ENCODE peak calls at places on chromosomes 3 and 15, in four cellular contexts. I, M, Q and E are unnamed samples.

GRCh38 chr15:68441045-68441743 is 9.2 kb upstream of the ITGA11 start:
- DNase-seq in I (no peak), M (no peak), Q (peak; percentile 44), E (peak; percentile 7)

GRCh38 chr3:193757457-193757856 is 164.4 kb downstream of the OPA1 start:
- DNase-seq in I (no peak), M (no peak), Q (no peak), E (no peak)

GRCh38 chr3:157493627-157494550 is 9.3 kb downstream of the VEPH1 start:
- DNase-seq in I (no peak), M (no peak), Q (peak; percentile 83), E (no peak)

GRCh38 chr3:150721285-150722130 is 17.8 kb upstream of the ERICH6 start:
- DNase-seq in I (no peak), M (no peak), Q (peak; percentile 77), E (no peak)

GRCh38 chr3:134312873-134313838 is 61.1 kb downstream of the AMOTL2 start:
- DNase-seq in I (peak; percentile 91), M (peak; percentile 87), Q (peak; percentile 89), E (no peak)

GRCh38 chr3:10518506-10519150 is 13.2 kb upstream of the ATP2B2 start:
- DNase-seq in I (peak; percentile 40), M (no peak), Q (peak; percentile 51), E (peak; percentile 47)

GRCh38 chr3:66276705-66277274 is 56.0 kb downstream of the SLC25A26 start:
- DNase-seq in I (peak; percentile 75), M (no peak), Q (peak; percentile 86), E (no peak)

GRCh38 chr15:64925335-64926330 is 13.9 kb downstream of the ANKDD1A start:
- DNase-seq in I (no peak), M (no peak), Q (no peak), E (no peak)

GRCh38 chr3:101940521-101940992 is 91.2 kb downstream of the NFKBIZ start:
- DNase-seq in I (peak; percentile 76), M (no peak), Q (peak; percentile 98), E (peak; percentile 77)

GRCh38 chr3:72245183-72245811 is 460.3 kb upstream of the PROK2 start:
- DNase-seq in I (peak; percentile 85), M (no peak), Q (peak; percentile 29), E (no peak)

GRCh38 chr3:190864002-190864401 is 1.5 kb upstream of the GMNC start:
- DNase-seq in I (no peak), M (no peak), Q (no peak), E (no peak)

GRCh38 chr3:187368765-187369450 is 723 bp downstream of the RTP4 start:
- DNase-seq in I (no peak), M (no peak), Q (peak; percentile 7), E (no peak)

GRCh38 chr3:124118397-124118796 is 126.5 kb upstream of the ROPN1 start:
- DNase-seq in I (no peak), M (no peak), Q (no peak), E (no peak)

GRCh38 chr3:76497636-76498035 is 542.3 kb upstream of the ROBO2 start:
- DNase-seq in I (no peak), M (no peak), Q (no peak), E (no peak)

GRCh38 chr15:20340931-20341661 is 200.5 kb downstream of the GOLGA6L6 start:
- DNase-seq in I (peak; percentile 92), M (peak; percentile 72), Q (peak; percentile 18), E (peak; percentile 100)

GRCh38 chr3:24562874-24563273 is 68.2 kb upstream of the THRB start:
- DNase-seq in I (no peak), M (no peak), Q (no peak), E (no peak)

GRCh38 chr3:114155370-114155821 is 23.5 kb downstream of the DRD3 start:
- DNase-seq in I (no peak), M (no peak), Q (peak; percentile 54), E (no peak)

GRCh38 chr15:58962662-58963565 is 24.5 kb upstream of the RNF111 start:
- DNase-seq in I (no peak), M (no peak), Q (no peak), E (no peak)

GRCh38 chr15:23049984-23050628 is 10.7 kb upstream of the TUBGCP5 start:
- DNase-seq in I (no peak), M (no peak), Q (no peak), E (no peak)

GRCh38 chr3:182886497-182886896 is 93.2 kb downstream of the ATP11B start:
- DNase-seq in I (no peak), M (no peak), Q (no peak), E (no peak)

GRCh38 chr3:123540285-123540684 is 44.6 kb downstream of the HACD2 start:
- DNase-seq in I (no peak), M (no peak), Q (no peak), E (no peak)

GRCh38 chr3:195794708-195795107 is 17.0 kb downstream of the MUC4 start:
- DNase-seq in I (peak; percentile 19), M (no peak), Q (no peak), E (no peak)

GRCh38 chr3:57556459-57557087 is 499 bp downstream of the PDE12 start:
- DNase-seq in I (peak; percentile 71), M (peak; percentile 65), Q (peak; percentile 43), E (peak; percentile 62)

GRCh38 chr15:60528530-60528929 is 49.6 kb upstream of the ICE2 start:
- DNase-seq in I (no peak), M (no peak), Q (no peak), E (no peak)

GRCh38 chr3:115912372-115912771 is 289.1 kb downstream of the GAP43 start:
- DNase-seq in I (no peak), M (no peak), Q (peak; percentile 43), E (no peak)

GRCh38 chr3:52055537-52056351 is 627 bp downstream of the DUSP7 start:
- DNase-seq in I (peak; percentile 75), M (peak; percentile 69), Q (peak; percentile 59), E (no peak)

GRCh38 chr3:52052831-52053306 is 3.5 kb downstream of the DUSP7 start:
- DNase-seq in I (peak; percentile 94), M (peak; percentile 89), Q (peak; percentile 85), E (peak; percentile 85)

GRCh38 chr3:52051444-52051843 is 4.9 kb downstream of the DUSP7 start:
- DNase-seq in I (no peak), M (no peak), Q (no peak), E (no peak)

GRCh38 chr3:52054689-52055511 is 1.5 kb downstream of the DUSP7 start:
- DNase-seq in I (no peak), M (no peak), Q (no peak), E (no peak)

GRCh38 chr3:52053307-52054304 is 2.8 kb downstream of the DUSP7 start:
- DNase-seq in I (no peak), M (no peak), Q (peak; percentile 36), E (peak; percentile 98)
- TF ChIP-seq CTCF in I (no peak), M (peak; percentile 33), Q (peak; percentile 31), E (peak; percentile 77)

GRCh38 chr15:44275431-44275830 is 13.1 kb upstream of the GOLM2 start:
- DNase-seq in I (no peak), M (no peak), Q (no peak), E (no peak)
- H3K4me1 ChIP-seq in I (no peaks in the 10 kb centered on the region), M (no peaks in the 10 kb centered on the region), Q (no peaks in the 10 kb centered on the region), E (no peaks in the 10 kb centered on the region)

DNA sequence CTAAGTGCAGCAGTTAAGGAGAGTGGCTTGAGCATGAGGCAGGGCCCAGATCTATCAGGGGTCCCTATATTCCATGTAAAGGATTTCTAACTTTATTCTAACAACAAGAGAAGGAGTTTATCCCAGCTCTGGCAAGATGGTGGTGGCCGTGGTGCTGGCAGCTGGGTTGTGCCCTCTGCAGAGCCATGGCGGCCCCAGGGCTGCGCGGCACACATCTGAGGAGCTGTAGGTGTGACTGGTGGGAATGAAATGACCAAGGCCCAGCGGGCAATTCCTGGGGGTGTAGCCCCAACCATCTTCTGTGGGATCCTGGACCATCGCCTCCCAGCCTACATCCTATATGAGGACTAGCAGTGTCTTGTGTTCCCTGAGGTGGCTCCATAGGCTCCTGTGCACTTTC is 263.5 kb downstream of the CNTN4 start:
- DNase-seq in I (no peak), M (no peak), Q (no peak), E (no peak)
- H3K9me3 ChIP-seq in I (no peaks in the 10 kb centered on the region), M (no peaks in the 10 kb centered on the region), Q (no peaks in the 10 kb centered on the region), E (peaks cover 2% of the 10 kb centered on the region)

DNA sequence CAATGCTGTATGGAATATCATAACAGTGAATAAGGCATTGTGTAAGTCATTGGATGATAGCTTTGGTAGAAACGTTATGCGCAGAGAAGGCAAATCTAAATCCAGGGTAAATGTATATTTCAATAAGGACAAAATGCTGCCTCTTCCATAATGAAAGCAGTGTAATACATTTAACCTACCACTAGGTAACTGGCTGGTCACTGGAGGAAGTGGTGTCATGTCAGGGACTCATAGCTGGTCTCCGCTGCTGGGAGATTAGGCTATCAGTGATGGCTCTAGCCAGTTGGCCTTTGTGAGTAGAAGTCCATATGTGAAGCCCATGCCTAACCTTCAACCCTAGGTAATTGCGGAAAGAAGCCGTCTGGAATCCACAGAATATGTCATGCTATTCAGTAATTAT is 140.9 kb downstream of the NLGN1 start:
- DNase-seq in I (no peak), M (no peak), Q (no peak), E (no peak)
- TF ChIP-seq CTCF in I (no peak), M (no peak), Q (no peak), E (no peak)

GRCh38 chr15:77497942-77498361 is 77.3 kb downstream of the HMG20A start:
- DNase-seq in I (no peak), M (no peak), Q (peak; percentile 31), E (no peak)
- H3K4me1 ChIP-seq in I (no peaks in the 10 kb centered on the region), M (no peaks in the 10 kb centered on the region), Q (peaks cover 28% of the 10 kb centered on the region), E (peaks cover 10% of the 10 kb centered on the region)

DNA sequence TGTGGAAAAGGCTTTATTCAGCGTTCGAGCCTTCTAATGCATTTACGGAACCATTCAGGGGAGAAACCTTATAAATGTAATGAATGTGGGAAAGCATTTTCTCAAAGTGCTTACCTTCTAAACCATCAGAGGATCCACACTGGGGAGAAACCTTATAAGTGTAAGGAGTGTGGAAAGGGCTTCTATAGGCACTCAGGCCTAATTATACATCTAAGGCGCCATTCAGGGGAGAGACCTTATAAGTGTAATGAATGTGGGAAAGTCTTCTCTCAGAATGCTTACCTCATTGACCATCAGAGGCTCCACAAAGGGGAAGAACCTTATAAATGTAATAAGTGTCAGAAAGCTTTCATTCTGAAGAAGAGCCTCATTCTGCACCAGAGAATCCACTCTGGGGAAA is 6.2 kb upstream of the ZNF35 start:
- DNase-seq in I (no peak), M (no peak), Q (no peak), E (no peak)
- H3K9me3 ChIP-seq in I (peaks cover 6% of the 10 kb centered on the region), M (peaks cover 20% of the 10 kb centered on the region), Q (peaks cover 3% of the 10 kb centered on the region), E (peaks cover 11% of the 10 kb centered on the region)

GRCh38 chr3:189192725-189193124 is 21.0 kb downstream of the TPRG1 start:
- DNase-seq in I (no peak), M (no peak), Q (no peak), E (no peak)

GRCh38 chr3:189195302-189195701 is 23.5 kb downstream of the TPRG1 start:
- DNase-seq in I (no peak), M (no peak), Q (peak; percentile 29), E (no peak)
- TF ChIP-seq CTCF in I (no peak), M (no peak), Q (peak; percentile 26), E (no peak)